ENCODE peak calls at places on chromosome 1, in eight cellular contexts. One of them, this sample, is unnamed.

GRCh38 chr1:20329793-20330542 is 39.3 kb downstream of the VWA5B1 start:
- DNase-seq in B cell: no peak
- DNase-seq in Peyer's patch: no peak
- DNase-seq in uterus: no peak
- DNase-seq in gastrocnemius medialis: no peak
- DNase-seq in neural crest cell: no peak
- DNase-seq in breast epithelium: no peak
- DNase-seq in left lung: no peak
- DNase-seq in this sample: no peak

GRCh38 chr1:230163719-230164118 is 96.7 kb downstream of the GALNT2 start:
- DNase-seq in breast epithelium: no peak
- DNase-seq in uterus: no peak
- DNase-seq in neural crest cell: no peak
- DNase-seq in Peyer's patch: no peak
- DNase-seq in gastrocnemius medialis: peak
- DNase-seq in left lung: no peak
- DNase-seq in B cell: no peak
- DNase-seq in this sample: no peak

GRCh38 chr1:18234790-18235242 is 127.2 kb downstream of the IGSF21 start:
- DNase-seq in gastrocnemius medialis: no peak
- DNase-seq in breast epithelium: no peak
- DNase-seq in uterus: no peak
- DNase-seq in B cell: no peak
- DNase-seq in left lung: no peak
- DNase-seq in Peyer's patch: no peak
- DNase-seq in neural crest cell: peak
- DNase-seq in this sample: no peak

GRCh38 chr1:116769050-116769449 is 14.8 kb downstream of the CD2 start:
- DNase-seq in B cell: no peak
- DNase-seq in neural crest cell: no peak
- DNase-seq in Peyer's patch: no peak
- DNase-seq in gastrocnemius medialis: no peak
- DNase-seq in uterus: no peak
- DNase-seq in left lung: no peak
- DNase-seq in breast epithelium: no peak
- DNase-seq in this sample: no peak

GRCh38 chr1:94734963-94735899 is 84.9 kb upstream of the SLC44A3 start:
- DNase-seq in Peyer's patch: no peak
- DNase-seq in breast epithelium: peak
- DNase-seq in neural crest cell: no peak
- DNase-seq in uterus: peak
- DNase-seq in B cell: no peak
- DNase-seq in gastrocnemius medialis: peak
- DNase-seq in left lung: peak
- DNase-seq in this sample: no peak

GRCh38 chr1:207364622-207365021 is 43.1 kb downstream of the CD55 start:
- DNase-seq in Peyer's patch: no peak
- DNase-seq in left lung: no peak
- DNase-seq in gastrocnemius medialis: no peak
- DNase-seq in B cell: no peak
- DNase-seq in neural crest cell: no peak
- DNase-seq in breast epithelium: no peak
- DNase-seq in uterus: no peak
- DNase-seq in this sample: no peak

GRCh38 chr1:184387069-184387870 is 441 bp downstream of the C1orf21 start:
- DNase-seq in breast epithelium: peak
- DNase-seq in uterus: peak
- DNase-seq in neural crest cell: peak
- DNase-seq in left lung: peak
- DNase-seq in Peyer's patch: no peak
- DNase-seq in gastrocnemius medialis: peak
- DNase-seq in B cell: no peak
- DNase-seq in this sample: no peak

GRCh38 chr1:172885411-172885810 is 165.3 kb downstream of the TNFSF18 start:
- DNase-seq in neural crest cell: no peak
- DNase-seq in Peyer's patch: no peak
- DNase-seq in B cell: no peak
- DNase-seq in uterus: no peak
- DNase-seq in left lung: no peak
- DNase-seq in gastrocnemius medialis: no peak
- DNase-seq in breast epithelium: no peak
- DNase-seq in this sample: no peak

GRCh38 chr1:85459274-85459673 is 5.7 kb downstream of the DDAH1 start:
- DNase-seq in B cell: no peak
- DNase-seq in left lung: no peak
- DNase-seq in neural crest cell: no peak
- DNase-seq in Peyer's patch: no peak
- DNase-seq in breast epithelium: no peak
- DNase-seq in uterus: no peak
- DNase-seq in gastrocnemius medialis: no peak
- DNase-seq in this sample: peak

GRCh38 chr1:231638647-231639046 is 12.1 kb downstream of the DISC1 start:
- DNase-seq in neural crest cell: no peak
- DNase-seq in uterus: no peak
- DNase-seq in left lung: no peak
- DNase-seq in gastrocnemius medialis: no peak
- DNase-seq in Peyer's patch: no peak
- DNase-seq in B cell: no peak
- DNase-seq in breast epithelium: no peak
- DNase-seq in this sample: no peak

GRCh38 chr1:96966536-96967138 is 245.1 kb downstream of the PTBP2 start:
- DNase-seq in Peyer's patch: peak
- DNase-seq in uterus: peak
- DNase-seq in gastrocnemius medialis: peak
- DNase-seq in B cell: peak
- DNase-seq in left lung: peak
- DNase-seq in neural crest cell: peak
- DNase-seq in breast epithelium: peak
- DNase-seq in this sample: no peak

GRCh38 chr1:160460683-160461287 is 60.4 kb downstream of the VANGL2 start:
- DNase-seq in left lung: no peak
- DNase-seq in uterus: no peak
- DNase-seq in neural crest cell: no peak
- DNase-seq in breast epithelium: no peak
- DNase-seq in Peyer's patch: no peak
- DNase-seq in gastrocnemius medialis: no peak
- DNase-seq in B cell: no peak
- DNase-seq in this sample: no peak

GRCh38 chr1:46525253-46525983 is 26.0 kb downstream of the KNCN start:
- DNase-seq in B cell: no peak
- DNase-seq in breast epithelium: no peak
- DNase-seq in neural crest cell: no peak
- DNase-seq in Peyer's patch: no peak
- DNase-seq in left lung: no peak
- DNase-seq in uterus: no peak
- DNase-seq in gastrocnemius medialis: no peak
- DNase-seq in this sample: no peak

GRCh38 chr1:28339551-28339950 is 10.7 kb downstream of the MED18 start:
- DNase-seq in Peyer's patch: no peak
- DNase-seq in breast epithelium: no peak
- DNase-seq in left lung: no peak
- DNase-seq in neural crest cell: no peak
- DNase-seq in uterus: no peak
- DNase-seq in gastrocnemius medialis: no peak
- DNase-seq in B cell: no peak
- DNase-seq in this sample: no peak

GRCh38 chr1:78599294-78599693 is 21.0 kb upstream of the IFI44L start:
- DNase-seq in gastrocnemius medialis: no peak
- DNase-seq in neural crest cell: no peak
- DNase-seq in Peyer's patch: no peak
- DNase-seq in uterus: no peak
- DNase-seq in B cell: no peak
- DNase-seq in left lung: no peak
- DNase-seq in breast epithelium: no peak
- DNase-seq in this sample: no peak

GRCh38 chr1:208670778-208671177 is 426.6 kb upstream of the PLXNA2 start:
- DNase-seq in left lung: no peak
- DNase-seq in uterus: no peak
- DNase-seq in neural crest cell: no peak
- DNase-seq in gastrocnemius medialis: no peak
- DNase-seq in breast epithelium: no peak
- DNase-seq in Peyer's patch: no peak
- DNase-seq in B cell: no peak
- DNase-seq in this sample: peak

GRCh38 chr1:234933475-234933874 is 195.2 kb downstream of the TOMM20 start:
- DNase-seq in uterus: no peak
- DNase-seq in Peyer's patch: peak
- DNase-seq in gastrocnemius medialis: peak
- DNase-seq in B cell: peak
- DNase-seq in neural crest cell: no peak
- DNase-seq in breast epithelium: no peak
- DNase-seq in left lung: peak
- DNase-seq in this sample: no peak

GRCh38 chr1:193766329-193766728 is 579.9 kb upstream of the B3GALT2 start:
- DNase-seq in gastrocnemius medialis: no peak
- DNase-seq in uterus: no peak
- DNase-seq in Peyer's patch: no peak
- DNase-seq in neural crest cell: no peak
- DNase-seq in left lung: no peak
- DNase-seq in breast epithelium: peak
- DNase-seq in B cell: no peak
- DNase-seq in this sample: no peak

GRCh38 chr1:180269848-180270766 is 40.0 kb downstream of the LHX4 start:
- DNase-seq in Peyer's patch: no peak
- DNase-seq in left lung: no peak
- DNase-seq in B cell: no peak
- DNase-seq in uterus: no peak
- DNase-seq in gastrocnemius medialis: peak
- DNase-seq in breast epithelium: no peak
- DNase-seq in neural crest cell: no peak
- DNase-seq in this sample: no peak
- TF ChIP-seq CTCF in Peyer's patch: no peak
- TF ChIP-seq CTCF in left lung: no peak
- TF ChIP-seq CTCF in B cell: no peak
- TF ChIP-seq CTCF in uterus: no peak
- TF ChIP-seq CTCF in gastrocnemius medialis: no peak
- TF ChIP-seq CTCF in breast epithelium: no peak
- TF ChIP-seq CTCF in neural crest cell: peak
- TF ChIP-seq CTCF in this sample: no peak

DNA sequence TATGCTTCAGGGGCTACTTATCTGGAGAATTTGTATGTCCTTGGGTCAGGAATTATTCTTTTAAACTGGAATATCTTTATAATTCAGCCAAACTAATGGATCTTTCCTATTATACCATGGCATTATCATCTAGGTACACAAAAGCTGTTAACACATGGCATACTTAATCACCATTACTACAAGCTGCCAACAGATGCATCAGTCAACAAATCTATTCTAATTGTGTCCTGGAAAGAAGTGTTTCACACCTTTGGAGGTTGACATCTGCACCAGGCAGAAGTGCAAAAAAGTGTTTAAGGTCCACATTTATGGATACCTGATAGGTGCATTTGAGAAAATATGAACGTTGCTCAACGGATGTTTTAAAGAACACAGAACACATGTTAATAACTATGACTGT is 470.2 kb upstream of the ADGRL2 start:
- DNase-seq in Peyer's patch: no peak
- DNase-seq in neural crest cell: no peak
- DNase-seq in gastrocnemius medialis: no peak
- DNase-seq in breast epithelium: no peak
- DNase-seq in left lung: no peak
- DNase-seq in uterus: no peak
- DNase-seq in B cell: no peak
- DNase-seq in this sample: no peak
- TF ChIP-seq CTCF in Peyer's patch: no peak
- TF ChIP-seq CTCF in neural crest cell: no peak
- TF ChIP-seq CTCF in gastrocnemius medialis: no peak
- TF ChIP-seq CTCF in breast epithelium: no peak
- TF ChIP-seq CTCF in left lung: no peak
- TF ChIP-seq CTCF in uterus: no peak
- TF ChIP-seq CTCF in B cell: no peak
- TF ChIP-seq CTCF in this sample: no peak

GRCh38 chr1:196423612-196424011 is 184.6 kb downstream of the KCNT2 start:
- DNase-seq in gastrocnemius medialis: no peak
- DNase-seq in breast epithelium: no peak
- DNase-seq in Peyer's patch: no peak
- DNase-seq in neural crest cell: no peak
- DNase-seq in B cell: no peak
- DNase-seq in uterus: no peak
- DNase-seq in left lung: no peak
- DNase-seq in this sample: no peak

DNA sequence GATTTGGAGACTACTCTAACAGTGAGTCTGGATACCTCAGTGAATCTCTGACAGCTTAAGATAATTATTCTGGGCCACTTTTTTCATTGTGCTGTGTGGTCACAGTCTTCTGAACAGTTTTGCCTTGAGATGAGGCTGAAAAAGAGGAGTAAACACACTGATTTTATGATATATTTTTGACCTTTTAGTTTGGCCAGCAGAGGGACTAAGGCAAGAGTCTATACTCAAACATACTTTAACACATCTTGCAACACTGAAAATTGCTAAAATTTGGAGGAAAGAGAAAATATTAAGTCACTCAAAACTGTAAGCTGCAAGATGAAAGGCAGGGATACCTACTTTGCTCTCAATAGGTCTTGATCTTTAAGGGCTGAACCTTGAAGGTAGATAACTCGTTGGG is 182.7 kb downstream of the KCNT2 start:
- DNase-seq in Peyer's patch: no peak
- DNase-seq in left lung: no peak
- DNase-seq in uterus: no peak
- DNase-seq in neural crest cell: no peak
- DNase-seq in breast epithelium: no peak
- DNase-seq in B cell: no peak
- DNase-seq in gastrocnemius medialis: no peak
- DNase-seq in this sample: no peak
- TF ChIP-seq CTCF in Peyer's patch: no peak
- TF ChIP-seq CTCF in left lung: no peak
- TF ChIP-seq CTCF in uterus: no peak
- TF ChIP-seq CTCF in neural crest cell: peak
- TF ChIP-seq CTCF in breast epithelium: no peak
- TF ChIP-seq CTCF in B cell: no peak
- TF ChIP-seq CTCF in gastrocnemius medialis: no peak
- TF ChIP-seq CTCF in this sample: no peak

GRCh38 chr1:26418865-26419349 is 8.3 kb downstream of the LIN28A start:
- DNase-seq in left lung: no peak
- DNase-seq in neural crest cell: no peak
- DNase-seq in gastrocnemius medialis: no peak
- DNase-seq in breast epithelium: no peak
- DNase-seq in uterus: no peak
- DNase-seq in B cell: no peak
- DNase-seq in Peyer's patch: no peak
- DNase-seq in this sample: no peak

GRCh38 chr1:26419494-26419893 is 8.9 kb downstream of the LIN28A start:
- DNase-seq in Peyer's patch: no peak
- DNase-seq in B cell: no peak
- DNase-seq in neural crest cell: no peak
- DNase-seq in left lung: no peak
- DNase-seq in breast epithelium: no peak
- DNase-seq in uterus: no peak
- DNase-seq in gastrocnemius medialis: no peak
- DNase-seq in this sample: no peak

GRCh38 chr1:26413031-26413430 is 2.4 kb downstream of the LIN28A start:
- DNase-seq in gastrocnemius medialis: no peak
- DNase-seq in breast epithelium: no peak
- DNase-seq in left lung: no peak
- DNase-seq in neural crest cell: no peak
- DNase-seq in B cell: no peak
- DNase-seq in Peyer's patch: no peak
- DNase-seq in uterus: no peak
- DNase-seq in this sample: no peak

GRCh38 chr1:26412180-26412840 is 1.7 kb downstream of the LIN28A start:
- DNase-seq in gastrocnemius medialis: no peak
- DNase-seq in uterus: no peak
- DNase-seq in B cell: no peak
- DNase-seq in left lung: no peak
- DNase-seq in Peyer's patch: no peak
- DNase-seq in breast epithelium: no peak
- DNase-seq in neural crest cell: no peak
- DNase-seq in this sample: no peak

GRCh38 chr1:26417111-26417510 is 6.5 kb downstream of the LIN28A start:
- DNase-seq in uterus: peak
- DNase-seq in B cell: peak
- DNase-seq in breast epithelium: no peak
- DNase-seq in gastrocnemius medialis: peak
- DNase-seq in neural crest cell: peak
- DNase-seq in Peyer's patch: peak
- DNase-seq in left lung: peak
- DNase-seq in this sample: no peak
- TF ChIP-seq CTCF in uterus: peak
- TF ChIP-seq CTCF in B cell: peak
- TF ChIP-seq CTCF in breast epithelium: peak
- TF ChIP-seq CTCF in gastrocnemius medialis: peak
- TF ChIP-seq CTCF in neural crest cell: peak
- TF ChIP-seq CTCF in Peyer's patch: peak
- TF ChIP-seq CTCF in left lung: peak
- TF ChIP-seq CTCF in this sample: peak

This sample was measured in esophagus muscularis mucosa.